ENCODE peak calls at places on chromosome 12, in nine cellular contexts. F is ascending aorta, S is prostate gland, E is AG04450, G is mucosa of descending colon, I is lung, U is tibial nerve, M is esophagus muscularis mucosa, T is mammary epithelial cell. H is an unnamed sample.

GRCh38 chr12:109331546-109331945 is 16.2 kb upstream of the MYO1H start:
- DNase-seq in F (no peak), S (no peak), E (no peak), G (no peak), I (no peak), U (no peak), M (no peak), T (no peak), H (no peak)

GRCh38 chr12:46554461-46554860 is 181.9 kb upstream of the SLC38A2 start:
- DNase-seq in F (no peak), S (no peak), E (no peak), G (no peak), I (no peak), U (no peak), M (no peak), T (no peak), H (no peak)

GRCh38 chr12:67996347-67996746 is 7.1 kb downstream of the IFNG-AS1 start:
- DNase-seq in F (no peak), S (no peak), E (no peak), G (no peak), I (no peak), U (no peak), M (no peak), T (no peak), H (no peak)

GRCh38 chr12:130916251-130916911 is 37.3 kb upstream of the ADGRD1 start:
- DNase-seq in F (peak), S (no peak), E (no peak), G (peak), I (peak), U (peak), M (peak), T (peak), H (peak)

GRCh38 chr12:62802981-62803380 is 132.0 kb downstream of the PPM1H start:
- DNase-seq in F (no peak), S (no peak), E (no peak), G (no peak), I (no peak), U (no peak), M (no peak), T (no peak), H (no peak)

GRCh38 chr12:130422676-130423075 is 85.0 kb downstream of the PIWIL1 start:
- DNase-seq in F (peak), S (no peak), E (no peak), G (no peak), I (no peak), U (no peak), M (no peak), T (no peak), H (no peak)

GRCh38 chr12:34377243-34378035 is 355.1 kb downstream of the ALG10 start:
- DNase-seq in F (no peak), S (no peak), E (no peak), G (no peak), I (no peak), U (no peak), M (no peak), T (no peak), H (no peak)

GRCh38 chr12:101713059-101713682 is 15.7 kb downstream of the CHPT1 start:
- DNase-seq in F (no peak), S (no peak), E (no peak), G (peak), I (no peak), U (peak), M (no peak), T (no peak), H (no peak)

GRCh38 chr12:113724703-113725556 is 241.2 kb downstream of the RBM19 start:
- DNase-seq in F (no peak), S (no peak), E (no peak), G (no peak), I (no peak), U (no peak), M (no peak), T (no peak), H (no peak)

GRCh38 chr12:20451759-20452158 is 83.4 kb downstream of the PDE3A start:
- DNase-seq in F (no peak), S (no peak), E (no peak), G (no peak), I (no peak), U (no peak), M (no peak), T (no peak), H (no peak)

GRCh38 chr12:114294303-114294685 is 111.7 kb downstream of the TBX5 start:
- DNase-seq in F (no peak), S (no peak), E (no peak), G (no peak), I (no peak), U (no peak), M (no peak), T (no peak), H (no peak)

GRCh38 chr12:96121271-96121711 is 72.9 kb upstream of the ELK3 start:
- DNase-seq in F (no peak), S (no peak), E (no peak), G (no peak), I (no peak), U (no peak), M (no peak), T (no peak), H (no peak)

GRCh38 chr12:14396071-14396470 is 30.6 kb downstream of the ATF7IP start:
- DNase-seq in F (no peak), S (no peak), E (no peak), G (no peak), I (no peak), U (no peak), M (no peak), T (no peak), H (no peak)

GRCh38 chr12:57965766-57966165 is 24.4 kb downstream of the ATP23 start:
- DNase-seq in F (no peak), S (no peak), E (no peak), G (no peak), I (no peak), U (no peak), M (no peak), T (no peak), H (no peak)

GRCh38 chr12:113800201-113800600 is 165.9 kb downstream of the RBM19 start:
- DNase-seq in F (no peak), S (no peak), E (no peak), G (no peak), I (no peak), U (no peak), M (no peak), T (no peak), H (no peak)

GRCh38 chr12:93373847-93374723 is 3.6 kb upstream of the NUDT4 start:
- DNase-seq in F (no peak), S (no peak), E (no peak), G (peak), I (no peak), U (no peak), M (no peak), T (no peak), H (no peak)

GRCh38 chr12:121442028-121442948 is 42.4 kb downstream of the RNF34 start:
- DNase-seq in F (no peak), S (no peak), E (no peak), G (no peak), I (no peak), U (no peak), M (no peak), T (no peak), H (no peak)

GRCh38 chr12:121443911-121444841 is 44.3 kb downstream of the RNF34 start:
- DNase-seq in F (no peak), S (no peak), E (no peak), G (peak), I (no peak), U (no peak), M (no peak), T (no peak), H (no peak)

GRCh38 chr12:121444842-121445202 is 44.9 kb downstream of the RNF34 start:
- DNase-seq in F (no peak), S (no peak), E (no peak), G (no peak), I (no peak), U (no peak), M (no peak), T (no peak), H (no peak)

GRCh38 chr12:121441555-121441954 is 41.6 kb downstream of the RNF34 start:
- DNase-seq in F (no peak), S (no peak), E (no peak), G (peak), I (no peak), U (no peak), M (no peak), T (no peak), H (no peak)

DNA sequence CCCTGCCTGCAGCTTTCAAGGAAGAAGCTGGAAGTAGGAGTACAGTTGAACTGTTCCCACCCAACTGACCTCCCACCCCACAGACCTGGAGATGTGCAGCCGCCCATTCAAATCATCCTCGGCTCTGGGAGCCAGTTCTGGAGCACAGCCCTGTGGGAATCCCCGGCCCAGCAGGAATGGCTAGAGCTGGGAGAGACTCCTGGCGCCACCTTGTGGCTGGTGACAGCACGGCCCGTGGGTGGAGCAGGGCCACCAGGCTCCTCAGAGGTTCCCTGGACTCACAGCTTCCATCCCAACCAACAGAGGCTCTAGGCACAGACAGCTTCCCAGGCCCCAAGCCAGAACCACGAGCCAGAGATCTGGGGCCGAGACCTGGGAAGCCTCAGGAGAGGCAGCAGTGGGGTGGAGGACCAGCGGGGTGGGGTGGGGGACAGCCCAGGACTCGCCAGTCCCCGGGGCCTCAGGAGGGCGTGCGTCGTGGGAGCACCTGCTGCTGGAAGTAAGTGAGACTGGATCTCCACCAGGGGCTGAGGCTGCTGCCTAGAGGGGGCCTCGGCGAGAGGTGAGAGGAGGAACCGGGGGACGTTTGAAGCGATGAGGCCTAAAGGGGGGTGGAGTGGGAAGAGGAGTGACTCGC is 43.4 kb downstream of the RNF34 start:
- DNase-seq in F (peak), S (peak), E (peak), G (peak), I (peak), U (peak), M (no peak), T (peak), H (no peak)
- TF ChIP-seq CTCF in F (peak), S (peak), E (peak), G (peak), I (peak), U (peak), M (peak), T (peak), H (peak)

GRCh38 chr12:54416908-54417603 is 2.0 kb downstream of the ITGA5 start:
- DNase-seq in F (no peak), S (no peak), E (no peak), G (no peak), I (no peak), U (no peak), M (no peak), T (no peak), H (no peak)
- H3K4me3 ChIP-seq in F (peak), S (peak), E (peak), G (no peak), I (peak), U (peak), M (peak), T (peak), H (no peak)

GRCh38 chr12:56260380-56260779 is 2.2 kb upstream of the ANKRD52 start:
- DNase-seq in F (no peak), S (no peak), E (no peak), G (no peak), I (no peak), U (no peak), M (no peak), T (no peak), H (no peak)

GRCh38 chr12:56260921-56261320 is 2.7 kb upstream of the ANKRD52 start:
- DNase-seq in F (no peak), S (no peak), E (no peak), G (no peak), I (no peak), U (no peak), M (no peak), T (no peak), H (no peak)

GRCh38 chr12:56258068-56258819 is at the start of gene ANKRD52:
- DNase-seq in F (peak), S (peak), E (peak), G (peak), I (peak), U (peak), M (no peak), T (peak), H (peak)

GRCh38 chr12:56258820-56259183 is 618 bp upstream of the ANKRD52 start:
- DNase-seq in F (no peak), S (no peak), E (no peak), G (no peak), I (no peak), U (no peak), M (no peak), T (no peak), H (no peak)

DNA sequence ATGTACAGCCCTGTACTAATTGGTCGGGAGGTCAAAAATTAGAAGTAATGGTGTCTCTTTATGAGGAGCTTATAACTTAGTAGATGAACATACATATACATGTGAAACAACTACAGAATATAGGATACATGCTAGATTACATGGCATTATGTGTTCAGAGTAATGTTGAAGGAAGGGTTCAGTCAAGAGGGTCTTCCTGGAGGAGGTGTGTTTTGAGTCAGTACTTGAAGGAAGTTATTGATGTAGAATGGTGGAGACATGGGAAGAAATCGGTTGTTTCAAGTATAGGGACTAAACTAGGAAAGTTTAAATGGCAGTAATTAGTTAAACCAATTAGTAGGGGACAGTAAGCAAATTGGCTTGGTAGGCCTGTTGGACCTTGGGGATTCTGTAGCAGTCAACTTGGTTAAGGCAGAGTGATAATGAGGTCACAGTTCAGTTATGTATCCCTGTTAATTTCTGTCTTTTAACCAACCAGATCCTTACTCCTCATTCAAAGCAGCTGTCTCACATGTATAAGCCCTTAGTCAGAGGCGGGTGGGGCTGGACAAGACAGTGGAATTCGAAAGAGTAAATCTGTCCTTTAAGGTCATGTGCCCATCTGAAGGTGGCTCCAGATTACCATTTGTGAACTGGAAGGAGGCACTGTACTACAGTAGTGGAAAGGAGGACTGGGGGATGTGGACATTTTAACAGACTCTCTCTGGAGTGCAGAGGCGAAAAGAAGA is 3.5 kb upstream of the ANKRD52 start:
- DNase-seq in F (no peak), S (no peak), E (no peak), G (peak), I (no peak), U (no peak), M (no peak), T (peak), H (no peak)
- TF ChIP-seq CTCF in F (no peak), S (no peak), E (no peak), G (no peak), I (no peak), U (no peak), M (no peak), T (no peak), H (no peak)

GRCh38 chr12:120979862-120980696 is 1.7 kb downstream of the HNF1A start:
- DNase-seq in F (no peak), S (no peak), E (no peak), G (peak), I (no peak), U (no peak), M (no peak), T (no peak), H (no peak)

GRCh38 chr12:120980800-120981368 is 2.5 kb downstream of the HNF1A start:
- DNase-seq in F (no peak), S (no peak), E (no peak), G (peak), I (no peak), U (no peak), M (no peak), T (no peak), H (no peak)

GRCh38 chr12:120979220-120979861 is 998 bp downstream of the HNF1A start:
- DNase-seq in F (no peak), S (no peak), E (no peak), G (no peak), I (no peak), U (no peak), M (no peak), T (no peak), H (no peak)

GRCh38 chr12:120977531-120978295 is 630 bp upstream of the HNF1A start:
- DNase-seq in F (no peak), S (no peak), E (no peak), G (no peak), I (no peak), U (no peak), M (no peak), T (no peak), H (no peak)

GRCh38 chr12:120978296-120979219 is at the start of gene HNF1A:
- DNase-seq in F (no peak), S (no peak), E (no peak), G (peak), I (no peak), U (no peak), M (no peak), T (no peak), H (no peak)
- H3K4me3 ChIP-seq in F (peak), S (no peak), E (no peak), G (peak), I (no peak), U (no peak), M (no peak), T (no peak), H (no peak)

GRCh38 chr12:52319097-52319496 is 2.1 kb downstream of the KRT83 start:
- DNase-seq in F (peak), S (no peak), E (no peak), G (no peak), I (no peak), U (no peak), M (no peak), T (no peak), H (no peak)
- TF ChIP-seq CTCF in F (no peak), S (no peak), E (no peak), G (no peak), I (no peak), U (no peak), M (no peak), T (no peak), H (no peak)

GRCh38 chr12:122725452-122725851 is 5.2 kb downstream of the HCAR1 start:
- DNase-seq in F (no peak), S (no peak), E (no peak), G (no peak), I (no peak), U (no peak), M (no peak), T (no peak), H (no peak)

GRCh38 chr12:122729583-122730214 is 945 bp downstream of the HCAR1 start:
- DNase-seq in F (no peak), S (no peak), E (no peak), G (no peak), I (no peak), U (no peak), M (no peak), T (peak), H (no peak)

GRCh38 chr12:122722347-122722746 is 5.7 kb upstream of the HCAR3 start:
- DNase-seq in F (no peak), S (no peak), E (no peak), G (no peak), I (no peak), U (no peak), M (no peak), T (no peak), H (no peak)

GRCh38 chr12:122724641-122725243 is 5.9 kb downstream of the HCAR1 start:
- DNase-seq in F (no peak), S (no peak), E (no peak), G (no peak), I (no peak), U (no peak), M (no peak), T (no peak), H (no peak)

DNA sequence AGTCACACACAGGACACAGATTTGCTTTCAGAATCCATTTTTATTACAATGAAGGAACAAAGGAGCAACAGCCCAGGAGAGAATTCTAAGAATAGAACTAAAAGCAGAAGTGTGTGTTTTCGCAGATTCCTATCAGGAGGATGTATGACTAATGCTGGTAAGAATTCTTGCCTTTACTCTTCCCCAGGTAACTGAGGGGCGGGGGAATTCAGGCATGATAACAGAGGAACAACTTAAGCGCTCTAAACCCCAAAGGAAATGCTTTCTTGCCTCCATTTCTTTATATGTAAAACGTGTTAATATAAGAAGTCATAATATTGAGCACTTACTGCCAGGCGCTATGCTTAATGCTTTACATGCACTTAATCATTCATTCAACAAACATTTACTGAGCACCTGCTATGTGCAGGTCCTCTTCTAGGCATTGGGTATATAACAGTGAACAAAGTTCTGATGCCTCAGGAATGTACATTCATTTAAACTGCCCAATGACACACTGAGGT is 4.5 kb downstream of the HCAR1 start:
- DNase-seq in F (no peak), S (peak), E (no peak), G (no peak), I (no peak), U (no peak), M (no peak), T (peak), H (no peak)
- H3K4me3 ChIP-seq in F (no peak), S (no peak), E (no peak), G (no peak), I (no peak), U (no peak), M (no peak), T (peak), H (no peak)